ENCODE peak calls at places on chromosomes 13 and 19, in seven cellular contexts. X is GM12878, F is thyroid gland, T is adrenal gland, Y is suprapubic skin, V is body of pancreas, P is uterus. L is an unnamed sample. For H3K4me1, the result is how much of the 10 kb centered on the place peaks cover.

GRCh38 chr13:38223093-38223492 is 126.6 kb upstream of the UFM1 start:
- DNase-seq in V (no peak), Y (no peak), P (peak), F (no peak), T (no peak), X (no peak), L (no peak)

GRCh38 chr19:11322269-11323024 is 17.0 kb downstream of the RAB3D start:
- DNase-seq in Y (no peak), X (no peak), T (no peak), P (no peak), F (peak), V (no peak), L (no peak)

GRCh38 chr19:22052644-22053013 is 345 bp downstream of the ZNF257 start:
- DNase-seq in P (no peak), T (no peak), V (peak), F (peak), X (no peak), Y (no peak), L (no peak)

GRCh38 chr13:44188257-44188656 is 185.4 kb upstream of the SERP2 start:
- DNase-seq in V (no peak), P (no peak), Y (no peak), F (no peak), X (no peak), T (no peak), L (no peak)

GRCh38 chr19:10380311-10381102 is at the start of gene TYK2:
- DNase-seq in P (peak), X (peak), V (peak), Y (peak), T (peak), F (peak), L (peak)

GRCh38 chr19:35249146-35249847 is 495 bp downstream of the LSR start:
- DNase-seq in T (peak), V (peak), Y (no peak), P (no peak), F (no peak), X (no peak), L (no peak)

GRCh38 chr19:29393915-29394460 is 131.8 kb upstream of the VSTM2B start:
- DNase-seq in F (no peak), P (no peak), V (no peak), T (no peak), X (no peak), Y (no peak), L (no peak)

GRCh38 chr19:40232949-40233810 is 6.7 kb upstream of the CCNP start:
- DNase-seq in P (no peak), Y (no peak), V (no peak), X (no peak), T (no peak), F (no peak), L (no peak)

GRCh38 chr19:29873024-29873800 is 61.4 kb downstream of the CCNE1 start:
- DNase-seq in F (peak), P (peak), V (peak), Y (peak), T (peak), X (no peak), L (no peak)

GRCh38 chr19:35501684-35502083 is 11.4 kb upstream of the KRTDAP start:
- DNase-seq in X (no peak), V (no peak), P (no peak), F (no peak), Y (no peak), T (no peak), L (no peak)

GRCh38 chr19:661427-662196 is 1.4 kb downstream of the RNF126 start:
- DNase-seq in V (peak), T (no peak), F (no peak), Y (no peak), X (no peak), P (no peak), L (no peak)

GRCh38 chr13:74103970-74104555 is 30.1 kb downstream of the KLF12 start:
- DNase-seq in P (no peak), X (no peak), Y (no peak), V (no peak), T (no peak), F (no peak), L (no peak)

GRCh38 chr19:3618144-3618810 is 8.3 kb downstream of the CACTIN start:
- DNase-seq in X (peak), P (peak), V (peak), F (peak), T (peak), Y (no peak), L (peak)

GRCh38 chr19:29293292-29293691 is 80.3 kb upstream of the UQCRFS1 start:
- DNase-seq in V (no peak), T (no peak), Y (no peak), X (no peak), F (no peak), P (no peak), L (no peak)

GRCh38 chr19:19900124-19900523 is 622 bp upstream of the ZNF93 start:
- DNase-seq in P (no peak), T (no peak), Y (no peak), V (no peak), X (no peak), F (no peak), L (no peak)

GRCh38 chr13:98544105-98544710 is 32.7 kb downstream of the STK24 start:
- DNase-seq in X (no peak), Y (no peak), P (no peak), V (no peak), F (no peak), T (no peak), L (no peak)

GRCh38 chr13:42602910-42603309 is 29.0 kb downstream of the TNFSF11 start:
- DNase-seq in P (no peak), V (no peak), F (no peak), Y (no peak), X (peak), T (no peak), L (no peak)

GRCh38 chr19:35213678-35214632 is 14.6 kb downstream of the FAM187B start:
- DNase-seq in P (peak), Y (peak), F (peak), X (peak), T (peak), V (peak), L (peak)

GRCh38 chr13:24083141-24083540 is 77.4 kb upstream of the SPATA13 start:
- DNase-seq in Y (no peak), T (no peak), P (no peak), V (peak), F (no peak), X (no peak), L (no peak)

GRCh38 chr19:20072936-20073335 is 4.9 kb upstream of the ZNF90 start:
- DNase-seq in P (no peak), F (peak), X (no peak), Y (no peak), V (no peak), T (no peak), L (no peak)

GRCh38 chr13:41985788-41986508 is 25.0 kb upstream of the VWA8 start:
- DNase-seq in V (no peak), T (no peak), F (no peak), Y (no peak), P (no peak), X (no peak), L (no peak)

GRCh38 chr19:56601375-56601774 is 6.3 kb downstream of the ZNF71 start:
- DNase-seq in X (no peak), F (no peak), V (no peak), T (no peak), P (no peak), Y (no peak), L (no peak)

GRCh38 chr13:45518525-45519235 is 53.9 kb downstream of the COG3 start:
- DNase-seq in Y (no peak), X (no peak), T (no peak), F (no peak), P (no peak), V (no peak), L (no peak)

GRCh38 chr13:113801289-113801961 is 42.4 kb downstream of the TMEM255B start:
- DNase-seq in P (no peak), V (no peak), X (no peak), T (no peak), F (no peak), Y (peak), L (no peak)

GRCh38 chr13:53189162-53189561 is 160.5 kb downstream of the OLFM4 start:
- DNase-seq in Y (no peak), X (no peak), P (no peak), F (no peak), V (no peak), T (no peak), L (no peak)

GRCh38 chr13:113849981-113850721 is 13.7 kb downstream of the GAS6 start:
- DNase-seq in P (no peak), T (peak), V (no peak), Y (peak), F (no peak), X (no peak), L (no peak)

GRCh38 chr13:100138859-100139491 is 50.1 kb downstream of the PCCA start:
- DNase-seq in Y (no peak), T (no peak), V (no peak), F (no peak), P (no peak), X (no peak), L (no peak)

GRCh38 chr13:26721251-26721939 is 39.2 kb downstream of the GPR12 start:
- DNase-seq in Y (no peak), X (no peak), F (no peak), T (no peak), P (no peak), V (no peak), L (no peak)

GRCh38 chr19:11091343-11092153 is 2.3 kb downstream of the LDLR start:
- DNase-seq in V (peak), T (peak), P (peak), X (no peak), Y (peak), F (no peak), L (peak)

GRCh38 chr13:20431080-20431479 is 94.6 kb downstream of the CRYL1 start:
- DNase-seq in P (peak), V (no peak), X (no peak), Y (no peak), T (no peak), F (no peak), L (no peak)

GRCh38 chr13:49859568-49859967 is 67.1 kb upstream of the KPNA3 start:
- DNase-seq in F (no peak), P (no peak), T (peak), X (no peak), Y (no peak), V (no peak), L (peak)

GRCh38 chr13:73142091-73142490 is 83.3 kb downstream of the KLF5 start:
- DNase-seq in P (no peak), F (peak), V (peak), Y (no peak), T (no peak), X (no peak), L (no peak)

GRCh38 chr13:41465215-41465907 is 8.0 kb downstream of the RGCC start:
- DNase-seq in X (peak), Y (no peak), T (peak), P (no peak), F (peak), V (peak), L (no peak)

GRCh38 chr19:10430505-10431253 is 10.3 kb downstream of the PDE4A start:
- DNase-seq in P (peak), X (no peak), V (peak), T (no peak), F (peak), Y (no peak), L (no peak)

GRCh38 chr19:19115954-19116353 is 22.3 kb downstream of the TMEM161A start:
- DNase-seq in V (peak), F (no peak), P (no peak), X (no peak), Y (no peak), T (peak), L (no peak)

GRCh38 chr13:96338030-96338429 is 248.1 kb downstream of the HS6ST3 start:
- DNase-seq in F (no peak), Y (no peak), P (no peak), V (no peak), X (no peak), T (no peak), L (no peak)

GRCh38 chr19:55370305-55370988 is at the start of gene IL11:
- DNase-seq in X (no peak), V (no peak), P (no peak), Y (no peak), F (no peak), T (no peak), L (no peak)
- H3K4me3 ChIP-seq in X (no peak), V (no peak), P (no peak), Y (peak), F (peak), T (peak), L (no peak)

DNA sequence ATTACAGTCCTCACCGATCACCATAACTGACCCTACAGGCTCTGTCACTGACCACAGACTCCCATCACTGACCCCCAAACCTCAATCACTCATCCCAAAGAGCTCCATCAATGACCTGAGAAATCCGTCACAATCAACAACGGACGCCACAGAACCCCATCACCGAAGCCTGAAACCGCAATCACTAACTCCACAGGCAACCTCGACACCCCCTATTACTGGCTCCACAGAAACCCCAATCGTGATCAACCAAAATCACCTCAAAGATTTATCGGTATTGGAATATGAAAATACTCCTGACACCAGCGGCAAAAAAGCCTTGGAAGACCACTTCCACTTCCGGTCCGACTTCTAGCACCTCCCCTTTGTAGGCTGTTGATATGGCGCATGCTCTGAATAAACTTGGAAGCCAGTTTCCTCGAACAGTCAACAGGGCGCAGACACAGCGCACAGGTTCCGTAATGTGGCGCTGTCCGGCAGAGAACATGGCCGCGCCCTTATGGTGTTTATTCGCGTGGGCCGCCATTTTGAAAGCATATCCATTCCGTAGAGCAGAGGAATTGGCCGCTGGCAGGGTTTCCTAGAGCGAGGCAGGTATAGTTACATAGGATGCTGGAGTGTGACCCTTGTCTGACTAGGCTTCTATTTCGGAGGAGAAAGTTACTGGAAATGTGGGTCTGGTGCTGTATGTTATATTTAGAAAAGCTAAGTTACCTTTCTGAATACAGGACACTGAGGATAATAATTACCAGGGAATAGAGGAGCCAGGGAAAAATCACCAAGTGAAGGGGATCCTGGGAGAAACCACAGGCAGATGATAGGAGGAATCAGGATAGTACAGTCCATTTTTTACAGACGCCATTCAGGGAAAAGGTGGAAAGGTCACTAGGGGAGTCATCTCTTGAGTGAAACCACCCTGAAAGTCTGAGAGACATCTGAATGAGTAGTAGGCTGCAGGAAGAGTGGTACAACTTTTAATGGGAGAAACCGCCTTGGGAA is at the start of gene ZNF585A:
- DNase-seq in T (peak), X (peak), V (peak), Y (peak), P (peak), F (peak), L (peak)
- TF ChIP-seq POLR2A in T (peak), X (peak), V (peak), Y (no peak), P (peak), F (peak), L (peak)

GRCh38 chr19:2492870-2493269 is 16.9 kb downstream of the GADD45B start:
- DNase-seq in X (no peak), F (no peak), P (no peak), T (no peak), Y (no peak), V (no peak), L (no peak)

GRCh38 chr19:2495651-2496316 is 19.9 kb downstream of the GADD45B start:
- DNase-seq in F (peak), X (no peak), T (peak), Y (no peak), V (peak), P (peak), L (peak)

GRCh38 chr19:2495130-2495641 is 19.3 kb downstream of the GADD45B start:
- DNase-seq in X (no peak), T (peak), F (peak), V (peak), P (peak), Y (peak), L (peak)

GRCh38 chr19:2494447-2495129 is 18.7 kb downstream of the GADD45B start:
- DNase-seq in Y (peak), P (peak), T (peak), F (peak), V (peak), X (no peak), L (peak)

GRCh38 chr19:2494084-2494446 is 18.1 kb downstream of the GADD45B start:
- DNase-seq in P (no peak), V (no peak), F (no peak), T (no peak), X (no peak), Y (no peak), L (no peak)
- H3K4me1 ChIP-seq in P (under half), V (half or more), F (under half), T (under half), X (under half), Y (half or more), L (under half)

GRCh38 chr19:41883821-41884733 is 1.1 kb downstream of the ARHGEF1 start:
- DNase-seq in X (peak), Y (peak), P (peak), F (peak), V (peak), T (peak), L (peak)

GRCh38 chr19:41880329-41880708 is 2.7 kb upstream of the ARHGEF1 start:
- DNase-seq in F (no peak), X (no peak), P (no peak), Y (no peak), V (no peak), T (no peak), L (no peak)

GRCh38 chr19:41879670-41880328 is 2.7 kb downstream of the CD79A start:
- DNase-seq in Y (no peak), F (no peak), T (no peak), V (no peak), P (no peak), X (no peak), L (no peak)

GRCh38 chr19:41883463-41883820 is 458 bp downstream of the ARHGEF1 start:
- DNase-seq in F (no peak), Y (no peak), X (no peak), T (no peak), V (no peak), P (no peak), L (no peak)

DNA sequence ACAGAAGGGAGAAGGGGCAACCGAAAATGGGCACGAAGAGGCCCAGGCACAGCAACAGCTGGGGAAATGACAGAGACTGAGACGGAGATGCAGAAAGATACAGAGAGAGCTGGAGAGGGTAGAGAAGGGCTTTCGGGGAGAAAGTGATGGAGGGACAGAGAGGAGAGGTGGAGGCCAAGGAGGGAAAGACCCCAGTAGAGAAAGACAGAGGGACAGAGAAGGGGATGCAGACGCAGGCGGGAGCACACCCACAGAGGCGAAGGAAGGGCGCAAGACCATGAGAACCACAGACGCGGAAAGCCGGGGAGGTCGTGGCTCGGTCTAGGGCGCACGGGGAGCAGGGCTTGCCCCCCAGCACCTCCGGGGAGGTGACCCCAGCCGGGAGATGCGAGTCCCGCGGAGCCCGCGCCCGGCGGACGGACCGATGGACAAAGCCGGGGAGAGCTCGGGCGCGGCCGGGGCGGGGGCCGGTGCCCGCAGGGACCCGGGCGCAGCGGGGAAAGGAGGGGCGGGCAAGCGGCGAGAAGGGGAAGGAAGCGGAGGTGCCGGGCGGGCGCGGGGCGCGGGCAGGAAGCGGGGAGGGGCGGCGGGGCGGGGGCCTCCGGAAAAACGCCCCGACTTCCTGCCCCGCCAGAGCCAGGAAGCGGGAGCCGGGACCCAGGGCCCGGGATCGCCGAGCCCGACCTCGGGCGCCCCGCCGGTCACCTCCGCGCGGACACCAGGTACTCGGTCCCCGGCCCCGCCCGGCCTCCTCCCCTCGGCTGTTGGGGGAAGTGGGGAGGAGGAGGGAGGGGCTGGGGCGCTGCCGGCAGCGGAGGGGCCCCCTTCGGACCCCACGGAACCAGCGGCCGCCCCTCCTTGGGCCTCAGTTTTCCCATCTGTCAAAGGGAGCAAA is at the start of gene ARHGEF1:
- DNase-seq in T (no peak), F (peak), X (no peak), Y (peak), P (peak), V (peak), L (no peak)
- H3K4me3 ChIP-seq in T (peak), F (peak), X (peak), Y (peak), P (peak), V (peak), L (peak)

L was measured in gastrocnemius medialis.